ENCODE peak calls at places on chromosomes 5 and 9, in eight cellular contexts. I is neuronal stem cell; O is type B pancreatic cell; L is NCI-H1436; S is stimulated activated CD8-positive, alpha-beta memory T cell treated with anti-CD3 and anti-CD28 coated beads, Interleukin-12 subunit alpha, Interleukin-12 subunit beta, amount 100 ng/mL, for 1 hour; D is AG09309; T is CD8-positive, alpha-beta memory T cell; B is ACHN. X is an unnamed sample.

GRCh38 chr9:38144421-38144820 is 75.4 kb upstream of the SHB start:
- DNase-seq in O (no peak), I (no peak), D (no peak), T (no peak), B (peak; percentile 73), L (no peak), S (no peak), X (no peak)

GRCh38 chr5:160477266-160477970 is 55.8 kb downstream of the PTTG1 start:
- DNase-seq in I (no peak), O (no peak), B (no peak), S (no peak), T (no peak), L (no peak), D (no peak), X (no peak)

GRCh38 chr5:131258733-131259132 is 5.1 kb upstream of the CDC42SE2 start:
- DNase-seq in I (no peak), O (no peak), S (no peak), B (no peak), T (no peak), L (no peak), D (no peak), X (no peak)

GRCh38 chr5:57191163-57191562 is 17.3 kb downstream of the GPBP1 start:
- DNase-seq in S (no peak), O (peak; percentile 25), L (no peak), I (no peak), D (no peak), B (no peak), T (no peak), X (no peak)

GRCh38 chr5:54087436-54087835 is 222.9 kb downstream of the ARL15 start:
- DNase-seq in S (no peak), B (peak; percentile 10), L (no peak), D (peak; percentile 52), I (no peak), O (no peak), T (no peak), X (no peak)

GRCh38 chr9:35914307-35914807 is 5.1 kb downstream of the SPAAR start:
- DNase-seq in T (no peak), B (no peak), D (no peak), L (no peak), O (no peak), I (peak; percentile 62), S (no peak), X (peak; percentile 28)

GRCh38 chr5:38069360-38069759 is 189.0 kb upstream of the EGFLAM start:
- DNase-seq in S (no peak), I (no peak), B (no peak), L (no peak), T (no peak), O (no peak), D (no peak), X (no peak)

GRCh38 chr5:112329429-112330090 is 89.5 kb downstream of the EPB41L4A start:
- DNase-seq in S (no peak), O (no peak), D (no peak), L (no peak), B (no peak), T (no peak), I (no peak), X (no peak)

GRCh38 chr5:82346376-82347212 is 68.4 kb upstream of the RPS23 start:
- DNase-seq in O (no peak), S (no peak), B (no peak), L (peak; percentile 14), I (no peak), D (no peak), T (no peak), X (no peak)

GRCh38 chr5:147303976-147304375 is 69.2 kb downstream of the STK32A start:
- DNase-seq in S (no peak), D (peak; percentile 54), O (no peak), T (no peak), I (no peak), L (no peak), B (peak; percentile 7), X (no peak)

GRCh38 chr5:35853652-35854051 is 3.0 kb upstream of the IL7R start:
- DNase-seq in T (peak; percentile 62), D (no peak), O (no peak), I (no peak), B (no peak), S (peak; percentile 54), L (no peak), X (no peak)

GRCh38 chr9:88237454-88238280 is 99.4 kb upstream of the SPATA31C2 start:
- DNase-seq in O (no peak), D (no peak), L (no peak), S (no peak), T (no peak), I (no peak), B (no peak), X (no peak)

GRCh38 chr5:19018822-19019221 is 969.2 kb downstream of the CDH18 start:
- DNase-seq in L (no peak), T (no peak), D (no peak), S (no peak), O (no peak), I (no peak), B (no peak), X (no peak)

GRCh38 chr5:100855940-100856339 is 47.1 kb downstream of the ST8SIA4 start:
- DNase-seq in L (no peak), T (no peak), B (no peak), S (no peak), D (no peak), O (no peak), I (no peak), X (no peak)

GRCh38 chr5:10536511-10536910 is 27.4 kb upstream of the ANKRD33B start:
- DNase-seq in L (no peak), S (no peak), O (no peak), D (no peak), B (no peak), I (no peak), T (no peak), X (no peak)

GRCh38 chr5:79255786-79256557 is 20.0 kb downstream of the JMY start:
- DNase-seq in B (peak; percentile 46), T (no peak), I (peak; percentile 21), O (no peak), D (no peak), L (no peak), S (no peak), X (peak; percentile 19)

GRCh38 chr5:157740211-157740610 is 3.3 kb upstream of the LSM11 start:
- DNase-seq in S (no peak), L (peak; percentile 30), B (peak; percentile 36), I (no peak), D (no peak), O (no peak), T (no peak), X (no peak)

GRCh38 chr5:150729859-150730258 is 29.0 kb downstream of the DCTN4 start:
- DNase-seq in T (no peak), I (no peak), D (no peak), B (no peak), O (no peak), L (no peak), S (no peak), X (no peak)

GRCh38 chr5:90279091-90279490 is 130.5 kb downstream of the CETN3 start:
- DNase-seq in I (no peak), T (no peak), O (no peak), S (no peak), B (no peak), D (no peak), L (no peak), X (no peak)